ENCODE peak calls at places on chromosomes 7 and 10, in five cellular contexts. X, T, N, C and A are unnamed samples.

GRCh38 chr7:73840715-73841379 is 1.5 kb downstream of the METTL27 start:
- DNase-seq in X (no peak), T (no peak), N (no peak), C (no peak), A (no peak)

GRCh38 chr7:131026297-131027003 is 292.4 kb upstream of the KLF14 start:
- DNase-seq in X (peak), T (no peak), N (no peak), C (no peak), A (no peak)

GRCh38 chr7:55177589-55178261 is 158.9 kb downstream of the EGFR start:
- DNase-seq in X (peak), T (peak), N (no peak), C (peak), A (no peak)

GRCh38 chr7:50068026-50068425 is 25.0 kb downstream of the ZPBP start:
- DNase-seq in X (no peak), T (no peak), N (peak), C (no peak), A (no peak)

GRCh38 chr7:7639847-7640220 is 718 bp upstream of the UMAD1 start:
- DNase-seq in X (peak), T (no peak), N (peak), C (no peak), A (no peak)

GRCh38 chr7:158821173-158822021 is 7.9 kb downstream of the ESYT2 start:
- DNase-seq in X (peak), T (no peak), N (no peak), C (no peak), A (no peak)

GRCh38 chr10:61970182-61971015 is 68.9 kb downstream of the ARID5B start:
- DNase-seq in X (no peak), T (no peak), N (no peak), C (no peak), A (no peak)

GRCh38 chr10:118307237-118307636 is 34.9 kb downstream of the FAM204A start:
- DNase-seq in X (no peak), T (no peak), N (no peak), C (no peak), A (peak)

GRCh38 chr10:112724404-112724991 is 225.5 kb upstream of the TCF7L2 start:
- DNase-seq in X (no peak), T (no peak), N (no peak), C (no peak), A (no peak)

GRCh38 chr7:45684910-45685618 is 110.9 kb downstream of the ADCY1 start:
- DNase-seq in X (no peak), T (no peak), N (no peak), C (no peak), A (no peak)

GRCh38 chr7:2713370-2713769 is 25.4 kb downstream of the AMZ1 start:
- DNase-seq in X (no peak), T (peak), N (no peak), C (peak), A (no peak)

GRCh38 chr7:106056513-106057203 is 55.5 kb downstream of the SYPL1 start:
- DNase-seq in X (peak), T (peak), N (peak), C (peak), A (peak)

GRCh38 chr7:117875566-117875965 is 2.3 kb upstream of the CTTNBP2 start:
- DNase-seq in X (no peak), T (no peak), N (peak), C (peak), A (no peak)

GRCh38 chr10:51657481-51657880 is 41.9 kb downstream of the CSTF2T start:
- DNase-seq in X (no peak), T (no peak), N (no peak), C (no peak), A (no peak)

GRCh38 chr7:12222889-12223579 is 11.9 kb downstream of the TMEM106B start:
- DNase-seq in X (no peak), T (no peak), N (no peak), C (no peak), A (no peak)

GRCh38 chr7:112520787-112521186 is 40.0 kb downstream of the LSMEM1 start:
- DNase-seq in X (no peak), T (no peak), N (no peak), C (no peak), A (no peak)

GRCh38 chr7:25845341-25845923 is 306.6 kb upstream of the NFE2L3 start:
- DNase-seq in X (no peak), T (no peak), N (no peak), C (no peak), A (no peak)

GRCh38 chr10:104325436-104326430 is 12.5 kb downstream of the ITPRIP start:
- DNase-seq in X (no peak), T (peak), N (no peak), C (no peak), A (no peak)

GRCh38 chr10:132186488-132187413 is at the start of gene DPYSL4:
- DNase-seq in X (no peak), T (no peak), N (no peak), C (no peak), A (no peak)

GRCh38 chr10:48511855-48512191 is 93.0 kb downstream of the ARHGAP22 start:
- DNase-seq in X (no peak), T (no peak), N (no peak), C (no peak), A (no peak)

GRCh38 chr7:157627646-157628045 is 290.8 kb downstream of the DNAJB6 start:
- DNase-seq in X (no peak), T (no peak), N (no peak), C (no peak), A (no peak)

GRCh38 chr7:87231715-87232114 is 12.2 kb upstream of the TMEM243 start:
- DNase-seq in X (no peak), T (no peak), N (no peak), C (no peak), A (no peak)

GRCh38 chr7:147813316-147813715 is 777.2 kb upstream of the C7orf33 start:
- DNase-seq in X (no peak), T (no peak), N (no peak), C (no peak), A (no peak)

GRCh38 chr10:6647811-6648526 is 67.9 kb upstream of the PRKCQ start:
- DNase-seq in X (no peak), T (no peak), N (peak), C (peak), A (no peak)

GRCh38 chr7:112414855-112415490 is 35.3 kb upstream of the IFRD1 start:
- DNase-seq in X (no peak), T (no peak), N (peak), C (no peak), A (no peak)

GRCh38 chr10:30094601-30095000 is 35.2 kb upstream of the JCAD start:
- DNase-seq in X (no peak), T (no peak), N (no peak), C (no peak), A (no peak)

GRCh38 chr7:12199363-12199762 is 11.7 kb upstream of the TMEM106B start:
- DNase-seq in X (no peak), T (no peak), N (no peak), C (no peak), A (no peak)

GRCh38 chr7:158246960-158247673 is 340.5 kb downstream of the PTPRN2 start:
- DNase-seq in X (no peak), T (no peak), N (no peak), C (no peak), A (no peak)

GRCh38 chr10:126504051-126504760 is 115.9 kb upstream of the ADAM12 start:
- DNase-seq in X (peak), T (peak), N (peak), C (peak), A (peak)

GRCh38 chr7:22662031-22662430 is 65.0 kb upstream of the IL6 start:
- DNase-seq in X (no peak), T (no peak), N (no peak), C (no peak), A (no peak)
- TF ChIP-seq CTCF in X (no peak), T (no peak), N (no peak), C (no peak), A (no peak)

GRCh38 chr10:23081891-23082290 is 13.5 kb upstream of the MSRB2 start:
- DNase-seq in X (no peak), T (no peak), N (peak), C (no peak), A (no peak)
- TF ChIP-seq CTCF in X (peak), T (peak), N (peak), C (peak), A (peak)

DNA sequence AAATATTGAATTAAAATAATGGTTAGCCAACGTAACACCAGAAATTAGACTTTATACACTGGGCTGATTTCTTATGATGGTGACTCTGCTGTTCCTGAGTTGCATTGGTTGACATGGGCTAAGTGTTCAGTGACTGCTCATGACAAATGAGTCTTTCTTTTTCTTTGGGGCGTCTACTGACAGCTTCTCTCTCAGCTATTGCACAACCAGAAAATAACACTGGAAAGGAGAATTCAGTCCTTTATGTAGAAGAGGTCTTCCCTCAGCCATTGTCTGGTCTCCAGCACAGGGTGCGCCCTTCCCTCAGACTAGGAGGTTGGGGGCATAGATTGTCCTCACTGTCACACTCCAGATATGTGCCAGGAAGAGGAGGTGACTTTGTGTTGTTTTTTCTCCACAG is 21.6 kb downstream of the PNLIP start:
- DNase-seq in X (no peak), T (no peak), N (no peak), C (no peak), A (no peak)
- TF ChIP-seq CTCF in X (no peak), T (no peak), N (no peak), C (no peak), A (no peak)

GRCh38 chr10:94349327-94349726 is 13.4 kb downstream of the NOC3L start:
- DNase-seq in X (no peak), T (no peak), N (no peak), C (no peak), A (no peak)
- TF ChIP-seq CTCF in X (no peak), T (no peak), N (no peak), C (no peak), A (no peak)

GRCh38 chr7:150356265-150356897 is 12.2 kb upstream of the REPIN1 start:
- DNase-seq in X (no peak), T (no peak), N (peak), C (no peak), A (no peak)
- TF ChIP-seq CTCF in X (peak), T (peak), N (peak), C (peak), A (peak)

DNA sequence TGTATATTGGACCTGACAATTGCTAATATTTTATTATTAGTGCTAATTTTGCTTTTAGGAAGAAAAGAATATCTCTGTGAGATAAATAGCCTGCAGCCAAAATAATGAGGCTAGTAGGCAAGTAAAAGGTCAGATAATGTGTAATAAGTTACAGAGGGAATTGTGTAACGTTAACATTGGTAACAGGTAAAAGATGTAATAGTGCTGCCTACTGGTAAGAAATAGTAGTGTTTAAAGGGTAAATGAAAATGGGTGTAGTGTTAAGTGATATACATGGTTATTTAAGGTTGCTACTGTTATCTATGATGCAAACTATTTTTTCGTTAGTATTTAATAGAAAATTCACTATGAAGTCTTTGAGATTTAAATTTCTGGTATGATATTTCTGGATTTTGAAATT is 9.2 kb upstream of the FOXP2 start:
- DNase-seq in X (no peak), T (no peak), N (peak), C (no peak), A (no peak)
- TF ChIP-seq CTCF in X (no peak), T (peak), N (peak), C (peak), A (peak)

GRCh38 chr10:46226232-46226631 is 60.6 kb upstream of the ANTXRL start:
- DNase-seq in X (no peak), T (no peak), N (no peak), C (no peak), A (no peak)
- TF ChIP-seq CTCF in X (no peak), T (no peak), N (no peak), C (no peak), A (no peak)

DNA sequence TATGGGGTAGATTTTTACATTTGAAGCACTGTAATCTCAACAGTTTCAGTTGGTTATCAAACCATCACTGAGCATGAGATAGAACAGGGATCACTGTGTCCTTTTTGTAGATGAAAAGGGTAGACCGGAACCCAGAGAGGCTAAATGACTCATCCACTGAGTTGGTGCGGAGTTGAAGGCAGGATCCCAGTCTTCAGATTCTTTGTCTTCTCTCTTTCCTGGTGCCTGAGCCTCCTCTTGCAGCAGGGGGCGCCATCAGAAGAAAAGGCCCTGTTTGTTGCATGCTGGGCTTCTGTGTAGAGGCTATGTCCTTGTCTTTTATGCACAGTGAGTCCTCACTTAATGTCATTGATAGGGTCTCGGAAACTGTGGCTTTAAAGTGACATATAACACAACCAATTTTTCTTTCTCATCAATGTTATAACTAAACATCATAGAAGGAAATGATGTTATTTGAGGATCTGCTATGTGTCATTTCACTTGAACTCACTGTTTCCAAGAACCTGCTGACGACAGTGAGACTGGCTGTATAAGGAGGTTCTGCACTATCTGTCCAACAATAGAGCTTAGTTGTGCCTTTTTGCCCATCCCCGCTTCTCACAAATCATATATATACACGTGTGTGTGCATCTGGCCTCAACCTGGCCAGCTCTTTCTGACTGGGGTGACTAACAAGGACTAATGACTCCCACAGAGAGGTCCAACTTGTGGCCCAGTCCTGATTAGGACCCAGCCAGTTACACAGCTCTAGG is 14.3 kb downstream of the ZNF282 start:
- DNase-seq in X (peak), T (no peak), N (peak), C (peak), A (no peak)
- TF ChIP-seq CTCF in X (peak), T (peak), N (peak), C (peak), A (peak)